ENCODE peak calls at places on chromosomes 5 and 9, in four cellular contexts. Y is A549, U is K562, C is GM12878. H is an unnamed sample.

GRCh38 chr5:963673-964531 is 44.7 kb upstream of the NKD2 start:
- DNase-seq in Y (no peak), U (peak), C (no peak), H (no peak)

GRCh38 chr5:132667309-132667708 is 6.5 kb upstream of the IL4 start:
- DNase-seq in Y (no peak), U (no peak), C (no peak), H (no peak)

GRCh38 chr5:132850066-132850465 is 16.2 kb downstream of the GDF9 start:
- DNase-seq in Y (no peak), U (no peak), C (no peak), H (no peak)

GRCh38 chr5:139481580-139482049 is 943 bp downstream of the STING1 start:
- DNase-seq in Y (no peak), U (peak), C (no peak), H (no peak)

GRCh38 chr9:135275163-135275925 is 187.9 kb downstream of the OLFM1 start:
- DNase-seq in Y (no peak), U (no peak), C (no peak), H (no peak)

GRCh38 chr9:2872941-2873323 is 29.0 kb upstream of the PUM3 start:
- DNase-seq in Y (no peak), U (no peak), C (no peak), H (no peak)

GRCh38 chr5:151592855-151593408 is 1.8 kb upstream of the FAT2 start:
- DNase-seq in Y (no peak), U (no peak), C (no peak), H (peak)

GRCh38 chr5:4082966-4083564 is 487.4 kb downstream of the IRX1 start:
- DNase-seq in Y (no peak), U (no peak), C (no peak), H (no peak)

GRCh38 chr9:106868565-106868964 is 5.6 kb downstream of the ZNF462 start:
- DNase-seq in Y (no peak), U (no peak), C (no peak), H (no peak)

GRCh38 chr9:95224371-95225015 is 93.0 kb downstream of the FANCC start:
- DNase-seq in Y (no peak), U (no peak), C (no peak), H (no peak)

GRCh38 chr5:72937517-72938061 is 18.3 kb upstream of the FCHO2 start:
- DNase-seq in Y (no peak), U (no peak), C (no peak), H (no peak)

GRCh38 chr5:63164838-63165237 is 586.2 kb downstream of the LRRC70 start:
- DNase-seq in Y (no peak), U (no peak), C (no peak), H (no peak)

GRCh38 chr9:89872426-89872912 is 267.7 kb downstream of the GADD45G start:
- DNase-seq in Y (no peak), U (no peak), C (no peak), H (no peak)

GRCh38 chr5:141040093-141040762 is 10.9 kb upstream of the PCDHB1 start:
- DNase-seq in Y (peak), U (no peak), C (no peak), H (no peak)

GRCh38 chr5:74865799-74866652 is at the start of gene FAM169A:
- DNase-seq in Y (peak), U (no peak), C (no peak), H (no peak)

GRCh38 chr5:97657239-97657638 is 474.2 kb upstream of the RIOK2 start:
- DNase-seq in Y (no peak), U (no peak), C (no peak), H (no peak)

GRCh38 chr5:135457424-135458071 is 5.4 kb upstream of the TIFAB start:
- DNase-seq in Y (peak), U (peak), C (no peak), H (peak)
- TF ChIP-seq CEBPB in Y (no peak), U (no peak), C (no peak), H (no peak)

GRCh38 chr5:131256507-131256823 is 7.4 kb upstream of the CDC42SE2 start:
- DNase-seq in Y (no peak), U (no peak), C (no peak), H (no peak)

GRCh38 chr5:131250749-131251148 is 13.1 kb upstream of the CDC42SE2 start:
- DNase-seq in Y (no peak), U (no peak), C (no peak), H (no peak)

GRCh38 chr5:131254741-131255140 is 9.1 kb upstream of the CDC42SE2 start:
- DNase-seq in Y (no peak), U (no peak), C (no peak), H (no peak)

GRCh38 chr5:131258733-131259132 is 5.1 kb upstream of the CDC42SE2 start:
- DNase-seq in Y (no peak), U (no peak), C (no peak), H (peak)

GRCh38 chr5:131252824-131253171 is 11.1 kb upstream of the CDC42SE2 start:
- DNase-seq in Y (no peak), U (peak), C (peak), H (no peak)
- TF ChIP-seq CHD4 in Y (no peak), U (no peak), C (no peak), H (no peak)

DNA sequence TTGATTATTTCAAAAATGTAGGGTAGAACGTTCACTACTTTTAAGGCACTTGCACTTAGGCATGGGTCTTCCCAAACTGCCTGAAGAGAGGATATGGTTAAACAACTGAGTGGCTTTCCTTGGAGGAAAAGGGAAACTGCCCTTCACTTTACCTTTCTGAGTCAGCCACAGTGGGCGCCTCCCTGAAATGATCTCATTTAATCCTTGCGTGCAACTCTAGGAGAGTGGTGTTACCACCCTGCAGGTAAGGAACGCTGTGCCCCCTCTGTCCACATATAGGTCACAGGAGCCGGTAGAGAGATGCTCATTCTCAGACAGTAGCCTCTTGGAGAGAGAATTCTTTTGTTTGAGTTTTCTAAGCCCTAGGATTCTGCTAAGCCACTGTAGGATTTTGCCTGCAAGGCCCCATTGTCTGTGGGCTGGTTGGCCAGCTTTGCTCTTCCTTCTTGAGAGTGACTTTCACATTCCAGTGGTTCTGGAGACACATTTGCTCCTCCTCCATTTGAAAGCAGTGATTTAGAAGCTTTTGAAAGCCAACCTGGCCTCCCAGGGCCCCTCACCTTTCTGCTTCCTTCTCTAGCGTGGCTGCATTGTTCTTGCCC is 110.3 kb upstream of the CTSL start:
- DNase-seq in Y (no peak), U (no peak), C (no peak), H (no peak)
- TF ChIP-seq CEBPB in Y (no peak), U (no peak), C (no peak), H (no peak)

GRCh38 chr5:127056896-127057295 is 16.4 kb downstream of the C5orf63 start:
- DNase-seq in Y (no peak), U (no peak), C (no peak), H (no peak)

GRCh38 chr5:127060470-127060985 is 12.8 kb downstream of the C5orf63 start:
- DNase-seq in Y (no peak), U (no peak), C (no peak), H (no peak)

GRCh38 chr5:127051591-127051990 is 21.2 kb upstream of the MARCHF3 start:
- DNase-seq in Y (no peak), U (no peak), C (no peak), H (no peak)

GRCh38 chr5:127053049-127053448 is 20.3 kb downstream of the C5orf63 start:
- DNase-seq in Y (no peak), U (no peak), C (no peak), H (no peak)

GRCh38 chr5:127055880-127056653 is 17.2 kb downstream of the C5orf63 start:
- DNase-seq in Y (no peak), U (no peak), C (no peak), H (no peak)
- TF ChIP-seq CHD4 in Y (no peak), U (no peak), C (no peak), H (no peak)

GRCh38 chr5:138082033-138082432 is 1.8 kb upstream of the WNT8A start:
- DNase-seq in Y (no peak), U (peak), C (no peak), H (peak)

GRCh38 chr5:138078006-138078643 is 5.7 kb upstream of the WNT8A start:
- DNase-seq in Y (no peak), U (no peak), C (no peak), H (no peak)

DNA sequence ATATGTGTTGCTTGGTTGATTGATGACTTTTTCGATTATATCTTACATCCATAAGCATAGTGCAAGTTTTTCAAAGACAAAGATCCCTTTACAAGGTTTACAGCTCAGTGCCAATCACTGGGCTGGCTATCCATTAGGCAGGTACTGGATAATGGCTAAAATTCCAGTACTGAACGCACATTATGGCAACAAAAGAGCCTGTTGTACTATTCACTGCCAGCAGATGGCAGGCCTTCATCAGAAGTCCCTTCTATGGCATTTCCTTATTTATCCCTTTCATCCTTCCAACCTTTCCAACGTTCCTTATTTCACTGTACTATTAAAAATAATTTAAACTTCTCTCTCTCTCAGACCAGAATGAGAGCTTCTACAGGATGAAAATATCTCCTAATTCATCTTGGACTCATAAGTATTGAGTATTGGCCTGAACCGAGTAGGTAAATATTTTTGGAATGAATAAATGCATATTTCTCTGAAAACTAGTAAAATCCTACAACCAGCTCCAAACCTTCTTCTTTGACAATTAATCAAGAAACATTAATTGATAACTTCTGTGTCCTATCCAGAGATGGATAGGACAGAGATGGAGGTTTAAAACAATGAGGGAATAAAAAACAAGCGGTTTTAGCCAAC is 6.7 kb upstream of the WNT8A start:
- DNase-seq in Y (peak), U (peak), C (no peak), H (peak)
- TF ChIP-seq CEBPB in Y (no peak), U (no peak), C (no peak), H (no peak)

H was measured in HepG2.